ENCODE peak calls at places on chromosome 9, in six cellular contexts. W is H9; Q is activated effector memory CD4-positive, alpha-beta T cell treated with Interleukin-2 at 50 U/mL for 16 hours; Z is hypothalamus; P is sigmoid colon; K is mesendoderm. Y is an unnamed sample.

GRCh38 chr9:3768698-3769458 is 243.1 kb upstream of the RFX3 start:
- DNase-seq in W (no peak), Q (no peak), Z (no peak), P (no peak), K (no peak), Y (no peak)

GRCh38 chr9:36007309-36007708 is 29.4 kb upstream of the RECK start:
- DNase-seq in W (no peak), Q (no peak), Z (no peak), P (no peak), K (no peak), Y (no peak)

GRCh38 chr9:93132287-93132927 is 1.6 kb downstream of the NINJ1 start:
- DNase-seq in W (no peak), Q (no peak), Z (peak), P (peak), K (no peak), Y (no peak)

GRCh38 chr9:121950441-121950840 is 142.7 kb downstream of the TTLL11 start:
- DNase-seq in W (no peak), Q (no peak), Z (no peak), P (no peak), K (no peak), Y (no peak)

GRCh38 chr9:7481570-7481969 is 318.0 kb downstream of the DMAC1 start:
- DNase-seq in W (no peak), Q (no peak), Z (no peak), P (no peak), K (no peak), Y (no peak)

GRCh38 chr9:111298831-111299603 is 31.0 kb downstream of the OR2K2 start:
- DNase-seq in W (no peak), Q (no peak), Z (no peak), P (peak), K (peak), Y (no peak)

GRCh38 chr9:83707518-83707767 is 315 bp downstream of the UBQLN1 start:
- DNase-seq in W (no peak), Q (no peak), Z (no peak), P (no peak), K (no peak), Y (no peak)

GRCh38 chr9:116247284-116247683 is 93.7 kb downstream of the PAPPA start:
- DNase-seq in W (no peak), Q (no peak), Z (no peak), P (no peak), K (no peak), Y (no peak)

GRCh38 chr9:136546697-136547481 is 1.0 kb upstream of the NOTCH1 start:
- DNase-seq in W (peak), Q (peak), Z (no peak), P (peak), K (peak), Y (no peak)

GRCh38 chr9:110125207-110125751 is 82.7 kb downstream of the C9orf152 start:
- DNase-seq in W (peak), Q (no peak), Z (peak), P (peak), K (peak), Y (no peak)

GRCh38 chr9:111961575-111961974 is 65.0 kb downstream of the UGCG start:
- DNase-seq in W (no peak), Q (no peak), Z (no peak), P (no peak), K (no peak), Y (no peak)

GRCh38 chr9:100472725-100473261 is at the start of gene TMEFF1:
- DNase-seq in W (peak), Q (no peak), Z (peak), P (no peak), K (peak), Y (peak)

GRCh38 chr9:107389617-107390071 is 99.9 kb downstream of the KLF4 start:
- DNase-seq in W (no peak), Q (no peak), Z (peak), P (peak), K (no peak), Y (no peak)

GRCh38 chr9:74570879-74571512 is 73.9 kb downstream of the RORB start:
- DNase-seq in W (no peak), Q (no peak), Z (no peak), P (no peak), K (peak), Y (no peak)

GRCh38 chr9:86821011-86821845 is 126.1 kb downstream of the GAS1 start:
- DNase-seq in W (no peak), Q (no peak), Z (no peak), P (no peak), K (no peak), Y (no peak)

GRCh38 chr9:95138474-95138873 is 179.0 kb downstream of the FANCC start:
- DNase-seq in W (peak), Q (no peak), Z (no peak), P (no peak), K (peak), Y (no peak)

GRCh38 chr9:109914280-109915027 is 134.5 kb downstream of the PALM2AKAP2 start:
- DNase-seq in W (no peak), Q (no peak), Z (no peak), P (no peak), K (no peak), Y (no peak)

GRCh38 chr9:134301387-134302129 is 24.7 kb upstream of the RXRA start:
- DNase-seq in W (no peak), Q (peak), Z (no peak), P (no peak), K (no peak), Y (peak)